ENCODE peak calls at places on chromosomes 7 and 10, in five cellular contexts. H, X, U, O and Y are unnamed samples.
A peak's percentile ranks its signal among the peaks of the same experiment; 100 is the strongest.

GRCh38 chr10:113692271-113692670 is 12.6 kb downstream of the CASP7 start:
- DNase-seq in H (no peak), X (no peak), U (no peak), O (no peak), Y (no peak)

GRCh38 chr7:87129332-87129731 is 22.9 kb upstream of the DMTF1 start:
- DNase-seq in H (no peak), X (no peak), U (no peak), O (no peak), Y (no peak)

GRCh38 chr7:129502708-129503685 is 666 bp downstream of the SMKR1 start:
- DNase-seq in H (no peak), X (no peak), U (no peak), O (peak; percentile 7), Y (no peak)

GRCh38 chr7:42351313-42351935 is 114.4 kb upstream of the GLI3 start:
- DNase-seq in H (peak; percentile 32), X (no peak), U (no peak), O (no peak), Y (peak; percentile 16)

GRCh38 chr7:39816462-39817065 is 133.5 kb upstream of the CDK13 start:
- DNase-seq in H (no peak), X (no peak), U (no peak), O (no peak), Y (peak; percentile 25)

GRCh38 chr10:97664282-97664850 is 22.7 kb downstream of the AVPI1 start:
- DNase-seq in H (no peak), X (no peak), U (no peak), O (no peak), Y (no peak)

GRCh38 chr7:33873981-33874750 is 31.2 kb upstream of the BMPER start:
- DNase-seq in H (peak; percentile 90), X (peak; percentile 84), U (peak; percentile 88), O (no peak), Y (peak; percentile 37)

GRCh38 chr7:41451826-41452225 is 251.1 kb downstream of the INHBA start:
- DNase-seq in H (peak; percentile 36), X (peak; percentile 57), U (peak; percentile 50), O (no peak), Y (no peak)

GRCh38 chr10:22481687-22482539 is 136.6 kb downstream of the SPAG6 start:
- DNase-seq in H (peak; percentile 74), X (peak; percentile 17), U (peak; percentile 58), O (no peak), Y (no peak)

GRCh38 chr10:124717911-124718734 is 26.1 kb downstream of the FAM53B start:
- DNase-seq in H (no peak), X (peak; percentile 71), U (no peak), O (no peak), Y (no peak)

GRCh38 chr7:50628469-50629084 is 63.4 kb upstream of the DDC start:
- DNase-seq in H (no peak), X (no peak), U (no peak), O (no peak), Y (no peak)

GRCh38 chr10:84076047-84076388 is 63.3 kb upstream of the GHITM start:
- DNase-seq in H (peak; percentile 82), X (peak; percentile 32), U (no peak), O (no peak), Y (no peak)

GRCh38 chr7:70693300-70693689 is 438.6 kb upstream of the GALNT17 start:
- DNase-seq in H (peak; percentile 79), X (no peak), U (no peak), O (no peak), Y (no peak)

GRCh38 chr10:62166331-62167154 is 102.1 kb downstream of the RTKN2 start:
- DNase-seq in H (peak; percentile 82), X (no peak), U (no peak), O (no peak), Y (peak; percentile 16)

GRCh38 chr10:123506455-123506854 is 159.7 kb upstream of the GPR26 start:
- DNase-seq in H (no peak), X (no peak), U (no peak), O (no peak), Y (no peak)

GRCh38 chr10:93193886-93194285 is 120.2 kb downstream of the CYP26A1 start:
- DNase-seq in H (no peak), X (no peak), U (no peak), O (no peak), Y (no peak)

GRCh38 chr10:58994226-58995057 is 182.0 kb upstream of the PHYHIPL start:
- DNase-seq in H (no peak), X (no peak), U (peak; percentile 74), O (no peak), Y (no peak)

GRCh38 chr10:47299989-47300931 is at the start of gene GDF10:
- DNase-seq in H (peak; percentile 23), X (no peak), U (no peak), O (no peak), Y (no peak)

GRCh38 chr10:97726636-97727178 is 10.2 kb upstream of the ZFYVE27 start:
- DNase-seq in H (peak; percentile 92), X (peak; percentile 85), U (peak; percentile 73), O (no peak), Y (no peak)

GRCh38 chr10:90644165-90644564 is 213.7 kb downstream of the HTR7 start:
- DNase-seq in H (peak; percentile 29), X (peak; percentile 83), U (no peak), O (no peak), Y (no peak)

GRCh38 chr10:90641731-90642130 is 216.1 kb downstream of the HTR7 start:
- DNase-seq in H (no peak), X (no peak), U (no peak), O (no peak), Y (no peak)

GRCh38 chr10:90642650-90643049 is 215.2 kb downstream of the HTR7 start:
- DNase-seq in H (no peak), X (no peak), U (no peak), O (no peak), Y (no peak)

GRCh38 chr10:90642136-90642535 is 215.7 kb downstream of the HTR7 start:
- DNase-seq in H (no peak), X (peak; percentile 2), U (peak; percentile 23), O (no peak), Y (no peak)
- H3K4me3 ChIP-seq in H (no peak overlapping the region), X (no peak overlapping the region), U (no peak overlapping the region), O (no peak overlapping the region), Y (no peak overlapping the region)

GRCh38 chr10:133324857-133325260 is 11.8 kb downstream of the CALY start:
- DNase-seq in H (no peak), X (no peak), U (no peak), O (no peak), Y (no peak)

GRCh38 chr10:133325392-133325760 is 11.3 kb downstream of the CALY start:
- DNase-seq in H (peak; percentile 45), X (no peak), U (no peak), O (no peak), Y (no peak)

GRCh38 chr10:133326745-133327650 is 9.7 kb downstream of the CALY start:
- DNase-seq in H (peak; percentile 32), X (no peak), U (peak; percentile 53), O (no peak), Y (no peak)

GRCh38 chr10:133324198-133324792 is 12.4 kb downstream of the CALY start:
- DNase-seq in H (peak; percentile 72), X (no peak), U (peak; percentile 36), O (peak; percentile 37), Y (peak; percentile 67)

DNA sequence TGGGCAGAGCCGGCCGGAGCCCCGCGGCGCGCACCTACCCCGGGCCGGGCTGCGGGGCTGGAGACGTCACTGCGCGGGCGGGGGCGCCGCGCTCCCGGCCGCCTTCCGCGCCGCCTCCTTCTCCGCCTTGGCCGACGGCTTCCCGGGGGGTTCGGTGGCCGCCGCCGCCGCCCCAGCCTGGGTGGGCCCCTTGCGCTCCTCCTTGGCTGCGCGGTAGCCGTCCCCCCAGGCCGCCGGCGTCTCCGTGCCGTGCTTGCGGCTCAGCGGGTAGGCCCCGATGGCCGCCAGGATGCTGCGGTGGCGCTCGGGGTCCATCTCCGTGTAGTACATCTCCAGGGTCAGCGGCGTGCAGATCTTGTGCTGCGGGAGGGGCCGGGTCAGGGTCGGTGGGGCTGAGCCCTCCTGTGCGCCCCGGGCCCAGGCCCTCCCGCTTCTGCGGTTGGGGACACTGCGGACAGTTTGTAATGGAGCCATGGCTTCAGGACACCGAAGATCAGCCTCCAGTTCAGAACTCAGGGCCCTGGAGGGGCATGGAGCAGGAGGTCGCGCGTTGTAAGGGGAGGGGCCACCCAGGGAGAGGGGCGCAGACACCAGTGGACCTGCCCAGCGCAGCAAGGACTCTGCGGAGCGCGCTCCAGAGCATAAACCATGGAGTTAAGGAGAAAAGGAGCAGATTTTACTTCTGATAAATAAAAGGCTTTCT is 10.8 kb downstream of the CALY start:
- DNase-seq in H (peak; percentile 22), X (no peak), U (no peak), O (no peak), Y (no peak)
- TF ChIP-seq EZH2 in H (peak; percentile 94), X (peak; percentile 89), U (peak; percentile 20), O (no peak), Y (peak; percentile 66)

DNA sequence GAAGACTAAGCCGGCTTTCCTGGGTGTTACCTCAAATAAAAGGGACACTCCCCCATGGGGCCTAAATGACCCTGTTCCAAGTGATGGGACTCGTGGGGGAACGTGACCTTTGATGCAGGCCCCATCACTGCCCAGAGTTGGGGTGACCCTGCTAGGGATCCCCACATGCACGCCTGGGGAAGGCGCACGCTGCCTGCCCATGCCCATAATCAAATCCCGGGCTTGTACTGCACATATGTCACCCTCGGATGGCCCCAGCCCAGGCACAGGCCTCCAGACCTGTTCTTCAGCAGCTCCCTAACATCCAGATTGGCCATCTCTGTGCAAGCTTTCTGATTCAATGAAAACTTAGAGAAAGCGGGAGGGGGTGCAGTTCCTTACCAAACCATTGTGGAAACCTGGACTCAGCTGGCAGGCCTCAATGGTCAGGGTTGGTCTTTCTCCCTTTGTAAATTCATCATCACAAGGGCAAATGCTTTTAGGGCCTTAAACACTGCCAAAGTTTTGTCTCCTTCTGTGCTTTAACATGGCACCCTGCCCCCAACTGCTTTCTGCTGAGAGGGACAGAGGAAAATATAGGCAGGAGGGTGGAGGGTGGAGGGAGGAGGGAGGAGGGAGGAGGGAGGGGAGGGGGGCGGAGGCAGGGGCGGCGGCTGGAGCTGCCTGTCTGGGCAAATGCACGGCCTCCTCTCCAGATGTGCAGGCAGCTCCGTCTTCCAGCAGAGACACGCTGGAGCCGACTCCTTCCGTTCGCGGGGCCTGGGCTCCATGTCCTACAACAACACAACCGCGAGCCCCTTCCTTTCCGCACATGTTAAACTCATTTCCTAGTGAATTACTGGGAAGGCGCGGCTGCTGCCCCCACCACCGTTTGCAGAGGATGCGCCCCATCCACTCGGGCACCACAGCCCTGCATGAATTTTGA is 14.4 kb downstream of the EBF3 start:
- DNase-seq in H (peak; percentile 51), X (no peak), U (no peak), O (no peak), Y (peak; percentile 97)
- H3K4me3 ChIP-seq in H (no peak overlapping the region), X (no peak overlapping the region), U (no peak overlapping the region), O (no peak overlapping the region), Y (peak overlapping the region; percentile 30)

GRCh38 chr10:116271593-116272496 is 1.2 kb downstream of the GFRA1 start:
- DNase-seq in H (peak; percentile 64), X (no peak), U (no peak), O (no peak), Y (no peak)
- TF ChIP-seq EZH2 in H (peak; percentile 63), X (peak; percentile 79), U (no peak), O (no peak), Y (peak; percentile 99)